ENCODE peak calls at places on chromosome 15, in six cellular contexts. One of them, this sample, is unnamed.

GRCh38 chr15:74400915-74401757 is 32.6 kb downstream of the SEMA7A start:
- DNase-seq in HS-27A: no peak
- DNase-seq in IMR-90: no peak
- DNase-seq in stimulated activated CD8-positive, alpha-beta memory T cell treated with anti-CD3 and anti-CD28 coated beads, Interleukin-4, amount 100 ng/mL, for 4 hours: no peak
- DNase-seq in KG1: no peak
- DNase-seq in H4: no peak
- DNase-seq in this sample: no peak

GRCh38 chr15:69222002-69222474 is 61.6 kb downstream of the GLCE start:
- DNase-seq in HS-27A: no peak
- DNase-seq in stimulated activated CD8-positive, alpha-beta memory T cell treated with anti-CD3 and anti-CD28 coated beads, Interleukin-4, amount 100 ng/mL, for 4 hours: no peak
- DNase-seq in H4: no peak
- DNase-seq in KG1: no peak
- DNase-seq in IMR-90: no peak
- DNase-seq in this sample: no peak

GRCh38 chr15:100043069-100043641 is 298.6 kb downstream of the ADAMTS17 start:
- DNase-seq in KG1: no peak
- DNase-seq in HS-27A: peak
- DNase-seq in IMR-90: peak
- DNase-seq in stimulated activated CD8-positive, alpha-beta memory T cell treated with anti-CD3 and anti-CD28 coated beads, Interleukin-4, amount 100 ng/mL, for 4 hours: no peak
- DNase-seq in H4: peak
- DNase-seq in this sample: no peak

GRCh38 chr15:43762824-43763223 is 13.9 kb downstream of the ELL3 start:
- DNase-seq in H4: no peak
- DNase-seq in IMR-90: peak
- DNase-seq in stimulated activated CD8-positive, alpha-beta memory T cell treated with anti-CD3 and anti-CD28 coated beads, Interleukin-4, amount 100 ng/mL, for 4 hours: no peak
- DNase-seq in KG1: no peak
- DNase-seq in HS-27A: no peak
- DNase-seq in this sample: no peak

GRCh38 chr15:51380999-51381806 is 39.7 kb downstream of the GLDN start:
- DNase-seq in stimulated activated CD8-positive, alpha-beta memory T cell treated with anti-CD3 and anti-CD28 coated beads, Interleukin-4, amount 100 ng/mL, for 4 hours: no peak
- DNase-seq in H4: peak
- DNase-seq in KG1: peak
- DNase-seq in HS-27A: peak
- DNase-seq in IMR-90: peak
- DNase-seq in this sample: peak

GRCh38 chr15:81225161-81225671 is 28.5 kb downstream of the IL16 start:
- DNase-seq in KG1: no peak
- DNase-seq in H4: no peak
- DNase-seq in HS-27A: no peak
- DNase-seq in stimulated activated CD8-positive, alpha-beta memory T cell treated with anti-CD3 and anti-CD28 coated beads, Interleukin-4, amount 100 ng/mL, for 4 hours: no peak
- DNase-seq in IMR-90: no peak
- DNase-seq in this sample: no peak

GRCh38 chr15:67528536-67528935 is 7.6 kb downstream of the C15orf61 start:
- DNase-seq in stimulated activated CD8-positive, alpha-beta memory T cell treated with anti-CD3 and anti-CD28 coated beads, Interleukin-4, amount 100 ng/mL, for 4 hours: no peak
- DNase-seq in HS-27A: no peak
- DNase-seq in H4: no peak
- DNase-seq in IMR-90: no peak
- DNase-seq in KG1: no peak
- DNase-seq in this sample: no peak

GRCh38 chr15:75542386-75542797 is 36.7 kb downstream of the PTPN9 start:
- DNase-seq in H4: no peak
- DNase-seq in stimulated activated CD8-positive, alpha-beta memory T cell treated with anti-CD3 and anti-CD28 coated beads, Interleukin-4, amount 100 ng/mL, for 4 hours: no peak
- DNase-seq in HS-27A: no peak
- DNase-seq in KG1: no peak
- DNase-seq in IMR-90: no peak
- DNase-seq in this sample: no peak

GRCh38 chr15:39099524-39099923 is 481.4 kb upstream of the THBS1 start:
- DNase-seq in IMR-90: peak
- DNase-seq in KG1: no peak
- DNase-seq in HS-27A: no peak
- DNase-seq in stimulated activated CD8-positive, alpha-beta memory T cell treated with anti-CD3 and anti-CD28 coated beads, Interleukin-4, amount 100 ng/mL, for 4 hours: no peak
- DNase-seq in H4: no peak
- DNase-seq in this sample: no peak

This sample was measured in SJCRH30.